ENCODE peak calls at places on chromosomes 11 and 22, in five cellular contexts. P is stimulated activated CD8-positive, alpha-beta memory T cell treated with anti-CD3 and anti-CD28 coated beads, Interleukin-7, amount 100 ng/mL, for 1 hour; J is T-helper 1 cell; C is RWPE1; W is NCI-H1436. Z is an unnamed sample.

GRCh38 chr11:95282337-95282751 is 51.3 kb upstream of the SESN3 start:
- DNase-seq in P (no peak), J (no peak), C (no peak), W (no peak), Z (no peak)

GRCh38 chr11:111387318-111387863 is 8.3 kb upstream of the POU2AF1 start:
- DNase-seq in P (no peak), J (no peak), C (no peak), W (peak), Z (peak)

GRCh38 chr11:126115253-126115540 is 52.5 kb upstream of the CDON start:
- DNase-seq in P (no peak), J (no peak), C (no peak), W (peak), Z (peak)

GRCh38 chr11:12587333-12587997 is 86.8 kb upstream of the TEAD1 start:
- DNase-seq in P (no peak), J (no peak), C (peak), W (no peak), Z (no peak)

GRCh38 chr11:65423516-65424199 is 1.1 kb downstream of the NEAT1 start:
- DNase-seq in P (no peak), J (no peak), C (no peak), W (no peak), Z (no peak)

GRCh38 chr22:44057411-44057987 is 33.4 kb downstream of the PARVB start:
- DNase-seq in P (no peak), J (no peak), C (no peak), W (no peak), Z (no peak)

GRCh38 chr11:64226507-64227051 is 505 bp downstream of the NUDT22 start:
- DNase-seq in P (no peak), J (no peak), C (no peak), W (no peak), Z (peak)

GRCh38 chr22:49188091-49188490 is 639.6 kb downstream of the BRD1 start:
- DNase-seq in P (no peak), J (no peak), C (no peak), W (no peak), Z (no peak)

GRCh38 chr11:72954860-72955259 is 140.6 kb downstream of the ATG16L2 start:
- DNase-seq in P (no peak), J (no peak), C (no peak), W (no peak), Z (no peak)

GRCh38 chr22:37214431-37215025 is 2.3 kb upstream of the SSTR3 start:
- DNase-seq in P (no peak), J (no peak), C (no peak), W (no peak), Z (no peak)

GRCh38 chr11:18676803-18677202 is 21.8 kb upstream of the TMEM86A start:
- DNase-seq in P (no peak), J (no peak), C (peak), W (no peak), Z (no peak)

GRCh38 chr11:86160546-86161149 is 83.9 kb upstream of the EED start:
- DNase-seq in P (no peak), J (no peak), C (peak), W (no peak), Z (no peak)

GRCh38 chr22:37676691-37677627 is 1.5 kb downstream of the LGALS1 start:
- DNase-seq in P (peak), J (peak), C (peak), W (peak), Z (no peak)

GRCh38 chr11:130118636-130119387 is 40.8 kb upstream of the ST14 start:
- DNase-seq in P (no peak), J (no peak), C (no peak), W (no peak), Z (no peak)

GRCh38 chr22:41223535-41223934 is 17.2 kb downstream of the CHADL start:
- DNase-seq in P (no peak), J (no peak), C (no peak), W (no peak), Z (no peak)

GRCh38 chr11:71488086-71488967 is 35.3 kb downstream of the NADSYN1 start:
- DNase-seq in P (no peak), J (no peak), C (peak), W (no peak), Z (no peak)

GRCh38 chr11:75270896-75271415 is 30.4 kb downstream of the TPBGL start:
- DNase-seq in P (no peak), J (peak), C (peak), W (no peak), Z (no peak)

GRCh38 chr11:130439160-130439519 is 9.3 kb upstream of the ADAMTS15 start:
- DNase-seq in P (no peak), J (no peak), C (no peak), W (no peak), Z (no peak)

GRCh38 chr11:61189933-61190332 is 13.4 kb upstream of the PGA3 start:
- DNase-seq in P (no peak), J (no peak), C (no peak), W (no peak), Z (no peak)

GRCh38 chr11:67409781-67410368 is 5.6 kb upstream of the CARNS1 start:
- DNase-seq in P (no peak), J (no peak), C (no peak), W (peak), Z (no peak)

GRCh38 chr11:36792870-36793541 is 195.0 kb upstream of the RAG2 start:
- DNase-seq in P (no peak), J (no peak), C (no peak), W (no peak), Z (no peak)

GRCh38 chr11:850777-851762 is 8.4 kb downstream of the TSPAN4 start:
- DNase-seq in P (no peak), J (no peak), C (no peak), W (no peak), Z (no peak)

GRCh38 chr22:44030051-44030701 is 6.1 kb downstream of the PARVB start:
- DNase-seq in P (no peak), J (no peak), C (no peak), W (no peak), Z (no peak)

GRCh38 chr11:91136631-91137030 is 913.8 kb upstream of the CHORDC1 start:
- DNase-seq in P (no peak), J (no peak), C (no peak), W (no peak), Z (no peak)

Z was measured in NCI-H1092.